ENCODE peak calls at places on chromosome 13, in eight cellular contexts. U is BJ, N is GM23338, L is uterus, M is mesenchymal stem cell, E is heart left ventricle, J is thoracic aorta, K is heart right ventricle. D is an unnamed sample. For H3K36me3, the result is how much of the 10 kb centered on the place peaks cover.

GRCh38 chr13:48853381-48854102 is 122.2 kb upstream of the FNDC3A start:
- DNase-seq in M (peak), N (no peak), J (peak), E (no peak), K (no peak), U (no peak), L (no peak), D (no peak)

GRCh38 chr13:96229356-96229755 is 139.4 kb downstream of the HS6ST3 start:
- DNase-seq in N (peak), M (peak), L (no peak), E (no peak), J (no peak), K (no peak), U (no peak), D (no peak)

GRCh38 chr13:65497265-65497664 is 1732.9 kb downstream of the PCDH9 start:
- DNase-seq in E (no peak), N (no peak), L (no peak), K (no peak), U (peak), J (no peak), M (peak), D (no peak)

GRCh38 chr13:24263652-24264051 is 45.7 kb upstream of the C1QTNF9 start:
- DNase-seq in J (no peak), N (no peak), U (no peak), K (no peak), E (no peak), L (no peak), M (peak), D (no peak)

GRCh38 chr13:107351305-107351704 is 783.4 kb upstream of the ARGLU1 start:
- DNase-seq in E (no peak), L (no peak), N (peak), U (no peak), J (no peak), K (no peak), M (no peak), D (no peak)

GRCh38 chr13:59691501-59692066 is 472.1 kb downstream of the DIAPH3 start:
- DNase-seq in N (no peak), L (no peak), E (no peak), M (peak), K (no peak), U (no peak), J (no peak), D (no peak)

GRCh38 chr13:29909975-29910674 is 59.7 kb upstream of the UBL3 start:
- DNase-seq in M (peak), J (no peak), E (peak), L (no peak), U (no peak), K (no peak), N (no peak), D (no peak)

GRCh38 chr13:106755542-106755941 is 187.6 kb upstream of the ARGLU1 start:
- DNase-seq in U (no peak), J (no peak), M (no peak), N (no peak), E (no peak), L (no peak), K (no peak), D (no peak)

GRCh38 chr13:80116107-80116506 is 224.8 kb downstream of the SPRY2 start:
- DNase-seq in N (no peak), L (no peak), U (peak), J (no peak), E (no peak), K (no peak), M (peak), D (no peak)

GRCh38 chr13:99357149-99357596 is 50.0 kb upstream of the GPR183 start:
- DNase-seq in N (no peak), E (no peak), M (peak), K (no peak), L (no peak), J (no peak), U (no peak), D (peak)

GRCh38 chr13:38415233-38415632 is 65.6 kb downstream of the UFM1 start:
- DNase-seq in E (peak), K (no peak), M (no peak), L (no peak), N (no peak), U (no peak), J (no peak), D (peak)

GRCh38 chr13:51277943-51278342 is 55.7 kb downstream of the FAM124A start:
- DNase-seq in L (peak), N (no peak), E (no peak), U (no peak), K (no peak), M (no peak), J (no peak), D (no peak)

GRCh38 chr13:51271528-51272070 is 49.4 kb downstream of the FAM124A start:
- DNase-seq in E (no peak), U (no peak), K (no peak), M (no peak), N (no peak), J (no peak), L (no peak), D (no peak)

GRCh38 chr13:51276684-51277083 is 54.5 kb downstream of the FAM124A start:
- DNase-seq in L (no peak), U (no peak), E (no peak), K (no peak), M (no peak), N (no peak), J (no peak), D (no peak)

GRCh38 chr13:51278426-51279130 is 56.4 kb downstream of the FAM124A start:
- DNase-seq in K (no peak), M (no peak), N (no peak), J (no peak), L (no peak), U (no peak), E (no peak), D (no peak)

DNA sequence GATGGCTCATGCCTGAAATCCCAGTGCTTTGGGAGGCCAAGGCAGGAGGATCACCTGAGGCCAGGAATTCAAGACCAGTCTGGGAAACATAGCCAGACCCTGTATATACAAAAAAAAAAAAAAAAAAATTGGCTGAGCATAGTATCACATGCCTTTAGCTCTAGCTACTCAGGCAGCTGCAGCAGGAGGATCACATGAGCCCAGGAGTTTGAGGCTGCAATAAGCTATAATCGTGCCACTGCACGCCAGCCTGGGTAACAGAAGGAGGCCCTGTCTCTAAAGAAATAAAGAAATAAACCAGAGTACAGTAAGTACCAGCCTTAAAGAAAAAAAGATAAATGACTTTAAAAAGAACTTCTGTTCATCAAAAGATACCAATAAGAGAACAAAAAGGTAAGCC is 52.9 kb downstream of the FAM124A start:
- DNase-seq in L (no peak), J (no peak), K (no peak), U (no peak), E (no peak), M (no peak), N (no peak), D (no peak)
- H3K36me3 ChIP-seq in L (under half), J (under half), K (under half), U (under half), E (under half), M (under half), N (under half), D (under half)

GRCh38 chr13:110907951-110908898 is 6.6 kb downstream of the ANKRD10 start:
- DNase-seq in U (no peak), M (peak), E (no peak), K (no peak), N (peak), J (no peak), L (no peak), D (no peak)
- H3K36me3 ChIP-seq in U (under half), M (under half), E (half or more), K (under half), N (under half), J (under half), L (under half), D (half or more)

DNA sequence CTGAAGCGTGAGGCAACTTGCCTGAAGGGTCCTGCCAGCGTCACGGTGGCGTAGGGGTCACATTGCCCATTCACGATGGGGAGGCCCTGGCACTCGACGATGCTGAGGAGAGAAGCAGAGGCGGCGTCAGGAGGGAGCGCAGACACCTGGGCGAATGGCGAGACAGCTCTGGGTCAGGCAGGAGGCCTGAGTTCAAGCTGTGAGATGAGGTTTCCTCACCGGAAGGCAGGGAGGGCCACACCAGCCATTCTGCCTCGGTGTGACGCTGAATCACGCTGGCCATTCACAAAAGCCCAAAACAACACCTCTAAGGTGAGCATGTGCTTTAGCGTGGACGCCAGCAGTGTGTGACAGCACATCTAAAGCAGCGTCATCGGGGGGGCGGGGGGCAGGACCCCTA is 54.0 kb upstream of the C13orf46 start:
- DNase-seq in N (no peak), U (no peak), K (peak), J (no peak), M (no peak), L (no peak), E (peak), D (no peak)
- H3K36me3 ChIP-seq in N (under half), U (under half), K (under half), J (under half), M (half or more), L (under half), E (under half), D (half or more)

GRCh38 chr13:31625115-31625514 is 114.2 kb upstream of the RXFP2 start:
- DNase-seq in J (no peak), K (no peak), U (no peak), E (no peak), N (no peak), L (no peak), M (no peak), D (no peak)
- H3K36me3 ChIP-seq in J (under half), K (under half), U (under half), E (under half), N (under half), L (under half), M (under half), D (under half)

GRCh38 chr13:75423383-75423782 is 58.6 kb downstream of the TBC1D4 start:
- DNase-seq in L (no peak), U (no peak), K (no peak), J (no peak), E (no peak), M (no peak), N (no peak), D (no peak)

GRCh38 chr13:75425216-75426009 is 56.6 kb downstream of the TBC1D4 start:
- DNase-seq in L (no peak), J (no peak), N (no peak), M (no peak), K (no peak), U (no peak), E (no peak), D (no peak)

GRCh38 chr13:75430618-75431209 is 51.3 kb downstream of the TBC1D4 start:
- DNase-seq in K (no peak), U (no peak), J (no peak), L (no peak), N (no peak), M (no peak), E (no peak), D (no peak)

GRCh38 chr13:75423946-75424345 is 58.0 kb downstream of the TBC1D4 start:
- DNase-seq in J (no peak), N (no peak), U (no peak), K (no peak), L (no peak), M (no peak), E (no peak), D (no peak)

GRCh38 chr13:75426421-75426820 is 55.5 kb downstream of the TBC1D4 start:
- DNase-seq in K (no peak), M (no peak), E (no peak), N (no peak), L (no peak), U (no peak), J (no peak), D (no peak)
- H3K36me3 ChIP-seq in K (under half), M (under half), E (under half), N (under half), L (under half), U (under half), J (under half), D (under half)

DNA sequence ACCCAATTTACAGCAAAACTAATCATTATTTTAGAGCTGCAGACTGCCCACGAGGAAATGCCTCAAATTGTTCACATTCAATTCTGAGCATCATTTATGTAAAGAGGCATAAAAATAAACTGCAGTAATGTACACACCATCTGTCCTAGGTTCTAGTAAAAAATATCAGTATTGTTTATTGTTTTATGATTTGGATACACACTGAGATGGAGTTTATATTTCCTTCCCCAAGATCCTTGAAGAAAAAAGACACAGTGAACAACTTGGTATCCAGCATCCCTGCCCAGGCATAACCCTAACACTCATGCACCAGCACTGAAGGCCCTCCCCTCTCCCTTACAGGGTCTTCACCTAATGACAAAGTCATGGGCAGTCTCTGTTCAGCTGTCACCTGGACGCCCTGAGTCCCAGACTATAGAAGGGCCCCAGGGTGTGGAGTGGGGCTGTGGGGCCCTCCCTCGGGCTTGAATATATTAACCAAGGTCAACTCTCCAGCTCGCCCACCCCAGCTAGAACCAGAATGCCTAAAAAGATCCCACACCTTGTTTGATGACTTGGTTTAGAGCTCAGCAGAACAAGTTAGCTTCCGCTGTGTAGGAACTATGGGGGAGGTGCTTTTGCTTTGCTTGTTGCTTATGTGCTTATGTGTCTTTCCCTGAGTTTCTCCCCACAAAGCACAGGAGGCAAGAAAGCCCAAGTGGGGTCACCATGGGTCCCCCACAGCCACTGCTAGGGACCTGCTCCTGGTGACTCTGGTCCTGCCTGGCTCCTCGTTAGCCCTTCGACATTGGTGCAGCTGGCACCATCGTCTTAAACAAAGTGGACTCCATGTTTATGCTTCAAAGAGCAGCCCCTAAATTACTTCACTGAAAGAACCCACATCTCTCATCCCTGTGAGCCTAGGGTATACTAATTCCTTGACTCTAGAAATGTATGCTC is 111.1 kb downstream of the COL4A1 start:
- DNase-seq in K (no peak), E (no peak), N (no peak), J (no peak), U (no peak), L (no peak), M (no peak), D (no peak)
- H3K36me3 ChIP-seq in K (under half), E (half or more), N (under half), J (half or more), U (under half), L (under half), M (half or more), D (under half)

GRCh38 chr13:113318956-113319355 is 21.9 kb downstream of the LAMP1 start:
- DNase-seq in M (no peak), L (no peak), U (no peak), K (no peak), N (no peak), J (no peak), E (no peak), D (no peak)
- H3K36me3 ChIP-seq in M (half or more), L (under half), U (under half), K (under half), N (under half), J (half or more), E (half or more), D (half or more)

GRCh38 chr13:26222523-26223046 is 471 bp upstream of the RNF6 start:
- DNase-seq in K (peak), J (no peak), U (no peak), N (no peak), L (no peak), M (no peak), E (no peak), D (no peak)

GRCh38 chr13:26219726-26220125 is 2.4 kb downstream of the RNF6 start:
- DNase-seq in M (peak), K (no peak), N (no peak), L (no peak), U (peak), J (no peak), E (no peak), D (no peak)

GRCh38 chr13:26221721-26222522 is at the start of gene RNF6:
- DNase-seq in E (peak), L (peak), N (peak), U (peak), M (peak), K (peak), J (peak), D (peak)

GRCh38 chr13:26220575-26220974 is 1.5 kb downstream of the RNF6 start:
- DNase-seq in K (no peak), L (no peak), N (no peak), E (no peak), J (no peak), M (peak), U (peak), D (no peak)

DNA sequence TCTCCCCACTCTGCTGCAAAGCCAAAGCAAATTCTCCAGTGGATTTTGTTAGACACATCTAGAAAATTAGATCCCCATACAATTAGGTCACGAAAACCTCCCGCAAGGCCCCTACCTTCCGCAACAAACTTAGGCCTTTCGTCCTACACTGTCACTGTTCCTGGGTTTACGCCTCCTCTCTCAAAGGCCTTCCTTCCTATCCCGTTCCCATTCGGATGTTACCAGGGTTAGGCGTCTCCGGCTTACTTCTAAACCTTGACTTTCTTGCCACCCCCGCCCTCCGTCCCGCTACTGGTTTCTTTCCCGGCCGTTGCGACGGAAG is 754 bp downstream of the RNF6 start:
- DNase-seq in N (no peak), U (no peak), L (no peak), E (no peak), K (no peak), J (no peak), M (no peak), D (no peak)
- H3K36me3 ChIP-seq in N (under half), U (under half), L (under half), E (under half), K (under half), J (under half), M (under half), D (under half)

D was measured in CD4-positive, CD25-positive, alpha-beta regulatory T cell.